ENCODE peak calls at places on chromosomes 5 and 9, in four cellular contexts. One of them, this sample, is unnamed.

GRCh38 chr5:111627862-111628261 is 115.5 kb upstream of the STARD4 start:
- DNase-seq in breast epithelium: no peak
- DNase-seq in heart left ventricle: no peak
- DNase-seq in uterus: no peak
- DNase-seq in this sample: no peak

GRCh38 chr5:146334074-146334533 is 4.5 kb upstream of the POU4F3 start:
- DNase-seq in breast epithelium: no peak
- DNase-seq in heart left ventricle: no peak
- DNase-seq in uterus: no peak
- DNase-seq in this sample: no peak

GRCh38 chr5:72459089-72459661 is 48.0 kb downstream of the ZNF366 start:
- DNase-seq in breast epithelium: no peak
- DNase-seq in heart left ventricle: no peak
- DNase-seq in uterus: no peak
- DNase-seq in this sample: no peak

GRCh38 chr5:124180523-124181461 is 565.6 kb downstream of the ZNF608 start:
- DNase-seq in breast epithelium: no peak
- DNase-seq in heart left ventricle: no peak
- DNase-seq in uterus: no peak
- DNase-seq in this sample: no peak

GRCh38 chr5:76660360-76660759 is 37.2 kb upstream of the F2RL2 start:
- DNase-seq in breast epithelium: no peak
- DNase-seq in heart left ventricle: no peak
- DNase-seq in uterus: no peak
- DNase-seq in this sample: no peak

GRCh38 chr5:45454114-45454513 is 242.1 kb downstream of the HCN1 start:
- DNase-seq in breast epithelium: no peak
- DNase-seq in heart left ventricle: peak
- DNase-seq in uterus: no peak
- DNase-seq in this sample: no peak

GRCh38 chr9:130196643-130197042 is 24.4 kb downstream of the NCS1 start:
- DNase-seq in breast epithelium: no peak
- DNase-seq in heart left ventricle: no peak
- DNase-seq in uterus: no peak
- DNase-seq in this sample: no peak

GRCh38 chr5:131196331-131196730 is 25.6 kb downstream of the LYRM7 start:
- DNase-seq in breast epithelium: no peak
- DNase-seq in heart left ventricle: no peak
- DNase-seq in uterus: no peak
- DNase-seq in this sample: no peak

GRCh38 chr5:4785971-4786370 is 354.2 kb upstream of the ADAMTS16 start:
- DNase-seq in breast epithelium: no peak
- DNase-seq in heart left ventricle: no peak
- DNase-seq in uterus: no peak
- DNase-seq in this sample: no peak

GRCh38 chr9:134811673-134812668 is 68.6 kb upstream of the FCN2 start:
- DNase-seq in breast epithelium: no peak
- DNase-seq in heart left ventricle: no peak
- DNase-seq in uterus: no peak
- DNase-seq in this sample: no peak

GRCh38 chr9:70052768-70053167 is 9.1 kb downstream of the MAMDC2 start:
- DNase-seq in breast epithelium: no peak
- DNase-seq in heart left ventricle: no peak
- DNase-seq in uterus: no peak
- DNase-seq in this sample: no peak

GRCh38 chr9:70053864-70054263 is 10.2 kb downstream of the MAMDC2 start:
- DNase-seq in breast epithelium: no peak
- DNase-seq in heart left ventricle: peak
- DNase-seq in uterus: no peak
- DNase-seq in this sample: no peak

GRCh38 chr9:70049236-70049635 is 5.6 kb downstream of the MAMDC2 start:
- DNase-seq in breast epithelium: no peak
- DNase-seq in heart left ventricle: peak
- DNase-seq in uterus: peak
- DNase-seq in this sample: no peak

GRCh38 chr9:70046274-70047070 is 2.8 kb downstream of the MAMDC2 start:
- DNase-seq in breast epithelium: no peak
- DNase-seq in heart left ventricle: no peak
- DNase-seq in uterus: peak
- DNase-seq in this sample: no peak

GRCh38 chr9:70049672-70050271 is 6.1 kb downstream of the MAMDC2 start:
- DNase-seq in breast epithelium: no peak
- DNase-seq in heart left ventricle: peak
- DNase-seq in uterus: peak
- DNase-seq in this sample: no peak
- TF ChIP-seq POLR2A in breast epithelium: no peak
- TF ChIP-seq POLR2A in heart left ventricle: peak
- TF ChIP-seq POLR2A in uterus: peak
- TF ChIP-seq POLR2A in this sample: no peak

GRCh38 chr9:128065907-128066712 is 1.0 kb downstream of the NAIF1 start:
- DNase-seq in breast epithelium: no peak
- DNase-seq in heart left ventricle: no peak
- DNase-seq in uterus: peak
- DNase-seq in this sample: no peak
- H3K27ac ChIP-seq in breast epithelium: peak
- H3K27ac ChIP-seq in heart left ventricle: peak
- H3K27ac ChIP-seq in uterus: peak
- H3K27ac ChIP-seq in this sample: peak

DNA sequence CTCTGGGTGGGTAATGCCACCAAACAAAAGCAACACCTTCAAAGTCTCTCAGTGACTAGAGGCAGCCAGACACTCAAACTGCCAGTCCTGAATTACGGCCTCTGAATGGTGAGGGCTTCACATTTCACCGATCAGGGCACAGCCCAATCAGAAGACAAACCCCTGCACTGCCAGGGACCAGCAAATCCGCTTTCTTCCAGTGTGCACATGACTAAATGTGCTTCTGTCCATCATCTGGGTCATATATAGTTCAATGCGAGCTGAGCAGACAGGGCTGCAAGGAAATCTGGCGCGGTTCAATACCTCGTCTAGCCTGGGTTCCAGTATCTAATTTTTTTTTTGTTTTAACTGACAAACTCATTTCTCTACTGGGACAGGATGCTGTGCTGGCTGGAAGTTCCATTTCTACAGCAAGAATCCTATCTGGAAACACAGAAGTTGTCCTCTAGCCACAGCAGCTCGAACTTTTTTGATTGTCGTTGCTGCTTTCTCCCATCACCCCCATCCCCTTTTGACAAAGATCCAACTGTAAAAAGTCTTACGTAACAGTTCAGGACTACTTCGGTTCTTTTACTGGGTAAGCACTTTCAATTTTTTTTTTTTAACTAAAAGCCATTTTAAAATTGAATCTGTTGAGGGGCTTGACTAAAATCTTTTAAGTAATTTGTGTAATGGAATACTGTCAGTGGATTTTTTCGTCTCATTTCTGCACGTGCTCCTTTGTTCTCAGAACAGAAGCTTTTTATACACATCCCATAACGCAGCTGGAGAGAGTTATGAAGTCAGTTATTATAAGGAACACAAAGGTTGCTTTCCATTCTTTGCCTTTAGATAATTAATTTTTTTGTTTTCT is 112.7 kb downstream of the NR6A1 start:
- DNase-seq in breast epithelium: no peak
- DNase-seq in heart left ventricle: peak
- DNase-seq in uterus: peak
- DNase-seq in this sample: no peak
- TF ChIP-seq POLR2A in breast epithelium: no peak
- TF ChIP-seq POLR2A in heart left ventricle: peak
- TF ChIP-seq POLR2A in uterus: no peak
- TF ChIP-seq POLR2A in this sample: no peak

GRCh38 chr5:151772868-151773561 is 1.3 kb downstream of the G3BP1 start:
- DNase-seq in breast epithelium: no peak
- DNase-seq in heart left ventricle: no peak
- DNase-seq in uterus: no peak
- DNase-seq in this sample: no peak

GRCh38 chr5:151773979-151774378 is 2.2 kb downstream of the G3BP1 start:
- DNase-seq in breast epithelium: no peak
- DNase-seq in heart left ventricle: no peak
- DNase-seq in uterus: no peak
- DNase-seq in this sample: no peak

GRCh38 chr5:151771259-151772028 is at the start of gene G3BP1:
- DNase-seq in breast epithelium: peak
- DNase-seq in heart left ventricle: peak
- DNase-seq in uterus: peak
- DNase-seq in this sample: peak

GRCh38 chr5:151772029-151772867 is 494 bp downstream of the G3BP1 start:
- DNase-seq in breast epithelium: no peak
- DNase-seq in heart left ventricle: peak
- DNase-seq in uterus: peak
- DNase-seq in this sample: no peak

DNA sequence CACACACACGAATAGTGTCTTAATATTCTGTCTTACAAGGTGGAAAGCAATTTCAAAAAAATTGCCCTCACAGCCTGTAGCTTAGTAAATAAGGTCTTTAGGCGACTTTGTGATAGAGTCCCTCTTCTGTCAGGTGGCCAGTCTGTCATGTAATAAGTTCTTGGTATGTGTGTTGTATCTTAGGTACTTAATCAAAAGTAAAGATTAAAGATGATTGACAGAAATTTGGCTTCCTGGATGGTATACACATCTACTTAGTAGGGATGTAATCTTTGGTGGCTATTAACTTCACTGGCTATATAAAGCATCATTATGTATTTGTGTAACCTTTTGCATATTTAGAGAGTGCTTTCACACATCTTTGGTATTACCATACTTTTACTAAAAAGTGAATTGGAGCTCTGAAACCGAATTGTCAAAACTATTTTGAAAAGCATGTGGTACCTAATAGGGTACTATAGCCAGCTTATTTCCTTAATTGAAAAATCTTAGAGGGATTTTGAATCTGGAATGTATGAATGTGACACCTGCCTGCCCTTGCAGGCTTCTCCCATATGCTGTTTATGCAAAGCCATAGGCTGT is 3.4 kb downstream of the G3BP1 start:
- DNase-seq in breast epithelium: no peak
- DNase-seq in heart left ventricle: no peak
- DNase-seq in uterus: no peak
- DNase-seq in this sample: no peak
- H3K27ac ChIP-seq in breast epithelium: peak
- H3K27ac ChIP-seq in heart left ventricle: no peak
- H3K27ac ChIP-seq in uterus: peak
- H3K27ac ChIP-seq in this sample: peak

DNA sequence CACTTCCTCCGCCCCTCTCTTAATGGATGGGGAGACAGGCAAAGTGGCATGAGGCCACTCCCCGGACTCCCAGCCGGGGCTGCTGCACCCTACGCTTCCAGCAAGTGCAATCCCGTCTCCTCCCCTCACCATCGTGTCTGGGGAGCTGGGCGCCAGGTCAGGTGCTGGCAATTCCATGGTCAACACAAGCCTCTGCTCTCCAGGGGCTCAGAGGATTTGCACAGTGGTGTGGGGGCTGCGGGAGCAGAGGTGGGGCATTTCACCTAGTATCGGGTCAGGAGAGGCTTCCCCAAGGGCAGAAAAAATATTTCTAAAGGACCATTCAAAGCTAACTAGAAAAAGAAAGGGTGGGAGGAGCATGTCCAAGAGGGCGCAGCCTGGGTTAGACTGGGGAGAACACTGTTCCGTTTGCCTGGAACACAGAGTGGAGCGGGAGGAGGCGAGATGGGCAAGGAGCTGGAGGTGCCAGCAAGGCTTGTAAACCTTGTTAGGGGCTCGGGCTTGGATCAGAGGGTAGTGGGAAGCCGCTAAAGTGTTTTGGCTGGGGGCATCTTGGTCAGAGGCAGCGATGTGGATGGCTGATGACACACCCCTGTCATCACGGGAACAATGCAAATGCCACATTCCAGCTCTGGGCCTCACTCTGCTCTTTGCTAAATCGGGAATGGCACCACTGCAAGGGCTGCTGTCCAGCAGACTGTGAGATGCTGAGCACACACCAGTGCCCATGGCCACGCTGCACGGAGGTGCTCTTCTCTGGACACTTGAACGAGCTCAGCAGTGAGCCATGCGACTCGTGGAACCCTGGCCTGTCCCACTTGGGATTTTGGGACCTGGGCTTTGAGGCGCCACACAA is 191.7 kb downstream of the CDK5RAP2 start:
- DNase-seq in breast epithelium: no peak
- DNase-seq in heart left ventricle: peak
- DNase-seq in uterus: no peak
- DNase-seq in this sample: no peak
- TF ChIP-seq POLR2A in breast epithelium: no peak
- TF ChIP-seq POLR2A in heart left ventricle: no peak
- TF ChIP-seq POLR2A in uterus: no peak
- TF ChIP-seq POLR2A in this sample: no peak

GRCh38 chr5:157166494-157167218 is 592 bp upstream of the GARIN3 start:
- DNase-seq in breast epithelium: no peak
- DNase-seq in heart left ventricle: no peak
- DNase-seq in uterus: no peak
- DNase-seq in this sample: no peak
- H3K27ac ChIP-seq in breast epithelium: no peak
- H3K27ac ChIP-seq in heart left ventricle: no peak
- H3K27ac ChIP-seq in uterus: no peak
- H3K27ac ChIP-seq in this sample: no peak

GRCh38 chr5:25418319-25418859 is 773.6 kb upstream of the CDH10 start:
- DNase-seq in breast epithelium: no peak
- DNase-seq in heart left ventricle: no peak
- DNase-seq in uterus: no peak
- DNase-seq in this sample: no peak
- TF ChIP-seq POLR2A in breast epithelium: no peak
- TF ChIP-seq POLR2A in heart left ventricle: no peak
- TF ChIP-seq POLR2A in uterus: no peak
- TF ChIP-seq POLR2A in this sample: no peak

GRCh38 chr5:172667786-172668735 is 27.0 kb downstream of the NEURL1B start:
- DNase-seq in breast epithelium: no peak
- DNase-seq in heart left ventricle: no peak
- DNase-seq in uterus: no peak
- DNase-seq in this sample: no peak
- H3K27ac ChIP-seq in breast epithelium: peak
- H3K27ac ChIP-seq in heart left ventricle: peak
- H3K27ac ChIP-seq in uterus: peak
- H3K27ac ChIP-seq in this sample: peak

This sample was measured in esophagus squamous epithelium.